ENCODE peak calls at places on chromosome 3, in seven cellular contexts. One of them, this sample, is unnamed.

GRCh38 chr3:112610121-112610520 is 30.8 kb downstream of the CCDC80 start:
- DNase-seq in endothelial cell of umbilical vein: no peak
- DNase-seq in spleen: no peak
- DNase-seq in adrenal gland: no peak
- DNase-seq in ovary: no peak
- DNase-seq in A549: no peak
- DNase-seq in heart left ventricle: no peak
- DNase-seq in this sample: no peak

GRCh38 chr3:61627768-61628185 is 66.4 kb downstream of the PTPRG start:
- DNase-seq in endothelial cell of umbilical vein: peak
- DNase-seq in spleen: no peak
- DNase-seq in adrenal gland: peak
- DNase-seq in ovary: no peak
- DNase-seq in A549: peak
- DNase-seq in heart left ventricle: no peak
- DNase-seq in this sample: no peak

GRCh38 chr3:142209655-142210054 is 15.7 kb downstream of the GK5 start:
- DNase-seq in endothelial cell of umbilical vein: peak
- DNase-seq in spleen: no peak
- DNase-seq in adrenal gland: peak
- DNase-seq in ovary: peak
- DNase-seq in A549: no peak
- DNase-seq in heart left ventricle: no peak
- DNase-seq in this sample: no peak

GRCh38 chr3:181081930-181082329 is 92.4 kb upstream of the DNAJC19 start:
- DNase-seq in endothelial cell of umbilical vein: no peak
- DNase-seq in spleen: no peak
- DNase-seq in adrenal gland: no peak
- DNase-seq in ovary: no peak
- DNase-seq in A549: no peak
- DNase-seq in heart left ventricle: no peak
- DNase-seq in this sample: no peak

GRCh38 chr3:19226516-19226915 is 78.2 kb downstream of the KCNH8 start:
- DNase-seq in endothelial cell of umbilical vein: no peak
- DNase-seq in spleen: no peak
- DNase-seq in adrenal gland: no peak
- DNase-seq in ovary: no peak
- DNase-seq in A549: no peak
- DNase-seq in heart left ventricle: no peak
- DNase-seq in this sample: no peak

GRCh38 chr3:113660901-113661300 is 35.5 kb downstream of the USF3 start:
- DNase-seq in endothelial cell of umbilical vein: no peak
- DNase-seq in spleen: no peak
- DNase-seq in adrenal gland: no peak
- DNase-seq in ovary: no peak
- DNase-seq in A549: no peak
- DNase-seq in heart left ventricle: no peak
- DNase-seq in this sample: no peak

GRCh38 chr3:182793663-182794454 is 555 bp downstream of the ATP11B start:
- DNase-seq in endothelial cell of umbilical vein: peak
- DNase-seq in spleen: peak
- DNase-seq in adrenal gland: peak
- DNase-seq in ovary: peak
- DNase-seq in A549: peak
- DNase-seq in heart left ventricle: peak
- DNase-seq in this sample: peak

GRCh38 chr3:14428087-14429067 is 26.0 kb downstream of the SLC6A6 start:
- DNase-seq in endothelial cell of umbilical vein: no peak
- DNase-seq in spleen: no peak
- DNase-seq in adrenal gland: peak
- DNase-seq in ovary: no peak
- DNase-seq in A549: no peak
- DNase-seq in heart left ventricle: no peak
- DNase-seq in this sample: no peak

GRCh38 chr3:16478516-16478915 is 35.0 kb downstream of the RFTN1 start:
- DNase-seq in endothelial cell of umbilical vein: peak
- DNase-seq in spleen: no peak
- DNase-seq in adrenal gland: no peak
- DNase-seq in ovary: no peak
- DNase-seq in A549: no peak
- DNase-seq in heart left ventricle: no peak
- DNase-seq in this sample: no peak

GRCh38 chr3:99128740-99129505 is 227.4 kb upstream of the DCBLD2 start:
- DNase-seq in endothelial cell of umbilical vein: peak
- DNase-seq in spleen: no peak
- DNase-seq in adrenal gland: peak
- DNase-seq in ovary: no peak
- DNase-seq in A549: peak
- DNase-seq in heart left ventricle: no peak
- DNase-seq in this sample: no peak

GRCh38 chr3:149000207-149000745 is 8.9 kb downstream of the GYG1 start:
- DNase-seq in endothelial cell of umbilical vein: no peak
- DNase-seq in spleen: no peak
- DNase-seq in adrenal gland: no peak
- DNase-seq in ovary: no peak
- DNase-seq in A549: no peak
- DNase-seq in heart left ventricle: no peak
- DNase-seq in this sample: no peak

GRCh38 chr3:15768421-15769255 is 29.1 kb downstream of the ANKRD28 start:
- DNase-seq in endothelial cell of umbilical vein: peak
- DNase-seq in spleen: no peak
- DNase-seq in adrenal gland: peak
- DNase-seq in ovary: peak
- DNase-seq in A549: peak
- DNase-seq in heart left ventricle: peak
- DNase-seq in this sample: no peak

GRCh38 chr3:108103971-108104797 is 13.4 kb upstream of the CD47 start:
- DNase-seq in endothelial cell of umbilical vein: peak
- DNase-seq in spleen: no peak
- DNase-seq in adrenal gland: no peak
- DNase-seq in ovary: peak
- DNase-seq in A549: no peak
- DNase-seq in heart left ventricle: no peak
- DNase-seq in this sample: no peak

GRCh38 chr3:128432898-128433629 is 33.6 kb downstream of the DNAJB8 start:
- DNase-seq in endothelial cell of umbilical vein: no peak
- DNase-seq in spleen: no peak
- DNase-seq in adrenal gland: no peak
- DNase-seq in ovary: no peak
- DNase-seq in A549: no peak
- DNase-seq in heart left ventricle: no peak
- DNase-seq in this sample: no peak

GRCh38 chr3:178436773-178437172 is 99.5 kb upstream of the KCNMB2 start:
- DNase-seq in endothelial cell of umbilical vein: peak
- DNase-seq in spleen: no peak
- DNase-seq in adrenal gland: no peak
- DNase-seq in ovary: no peak
- DNase-seq in A549: peak
- DNase-seq in heart left ventricle: no peak
- DNase-seq in this sample: no peak

GRCh38 chr3:6655275-6655674 is 205.6 kb upstream of the GRM7 start:
- DNase-seq in endothelial cell of umbilical vein: no peak
- DNase-seq in spleen: no peak
- DNase-seq in adrenal gland: no peak
- DNase-seq in ovary: no peak
- DNase-seq in A549: no peak
- DNase-seq in heart left ventricle: no peak
- DNase-seq in this sample: no peak

GRCh38 chr3:175469124-175469523 is 610.0 kb downstream of the NAALADL2 start:
- DNase-seq in endothelial cell of umbilical vein: no peak
- DNase-seq in spleen: no peak
- DNase-seq in adrenal gland: no peak
- DNase-seq in ovary: no peak
- DNase-seq in A549: no peak
- DNase-seq in heart left ventricle: no peak
- DNase-seq in this sample: no peak

GRCh38 chr3:100254168-100254777 is 6.5 kb upstream of the TBC1D23 start:
- DNase-seq in endothelial cell of umbilical vein: peak
- DNase-seq in spleen: no peak
- DNase-seq in adrenal gland: peak
- DNase-seq in ovary: peak
- DNase-seq in A549: peak
- DNase-seq in heart left ventricle: no peak
- DNase-seq in this sample: peak

GRCh38 chr3:13517253-13517977 is 31.5 kb upstream of the FBLN2 start:
- DNase-seq in endothelial cell of umbilical vein: no peak
- DNase-seq in spleen: no peak
- DNase-seq in adrenal gland: no peak
- DNase-seq in ovary: no peak
- DNase-seq in A549: no peak
- DNase-seq in heart left ventricle: peak
- DNase-seq in this sample: peak

GRCh38 chr3:134543113-134543512 is 57.3 kb downstream of the CEP63 start:
- DNase-seq in endothelial cell of umbilical vein: no peak
- DNase-seq in spleen: peak
- DNase-seq in adrenal gland: no peak
- DNase-seq in ovary: no peak
- DNase-seq in A549: no peak
- DNase-seq in heart left ventricle: no peak
- DNase-seq in this sample: no peak

GRCh38 chr3:90016492-90017065 is 909.2 kb downstream of the EPHA3 start:
- DNase-seq in endothelial cell of umbilical vein: no peak
- DNase-seq in spleen: no peak
- DNase-seq in adrenal gland: no peak
- DNase-seq in ovary: no peak
- DNase-seq in A549: no peak
- DNase-seq in heart left ventricle: no peak
- DNase-seq in this sample: no peak

GRCh38 chr3:197017003-197017402 is 12.6 kb downstream of the MELTF start:
- DNase-seq in endothelial cell of umbilical vein: no peak
- DNase-seq in spleen: no peak
- DNase-seq in adrenal gland: no peak
- DNase-seq in ovary: no peak
- DNase-seq in A549: no peak
- DNase-seq in heart left ventricle: peak
- DNase-seq in this sample: no peak

GRCh38 chr3:48561045-48561736 is 2.4 kb downstream of the UCN2 start:
- DNase-seq in endothelial cell of umbilical vein: peak
- DNase-seq in spleen: peak
- DNase-seq in adrenal gland: peak
- DNase-seq in ovary: peak
- DNase-seq in A549: no peak
- DNase-seq in heart left ventricle: peak
- DNase-seq in this sample: no peak

GRCh38 chr3:87228316-87228715 is 1.2 kb downstream of the CHMP2B start:
- DNase-seq in endothelial cell of umbilical vein: no peak
- DNase-seq in spleen: no peak
- DNase-seq in adrenal gland: no peak
- DNase-seq in ovary: no peak
- DNase-seq in A549: no peak
- DNase-seq in heart left ventricle: no peak
- DNase-seq in this sample: no peak
- H3K4me3 ChIP-seq in endothelial cell of umbilical vein: no peak
- H3K4me3 ChIP-seq in spleen: peak
- H3K4me3 ChIP-seq in adrenal gland: no peak
- H3K4me3 ChIP-seq in ovary: peak
- H3K4me3 ChIP-seq in A549: peak
- H3K4me3 ChIP-seq in heart left ventricle: peak
- H3K4me3 ChIP-seq in this sample: no peak

DNA sequence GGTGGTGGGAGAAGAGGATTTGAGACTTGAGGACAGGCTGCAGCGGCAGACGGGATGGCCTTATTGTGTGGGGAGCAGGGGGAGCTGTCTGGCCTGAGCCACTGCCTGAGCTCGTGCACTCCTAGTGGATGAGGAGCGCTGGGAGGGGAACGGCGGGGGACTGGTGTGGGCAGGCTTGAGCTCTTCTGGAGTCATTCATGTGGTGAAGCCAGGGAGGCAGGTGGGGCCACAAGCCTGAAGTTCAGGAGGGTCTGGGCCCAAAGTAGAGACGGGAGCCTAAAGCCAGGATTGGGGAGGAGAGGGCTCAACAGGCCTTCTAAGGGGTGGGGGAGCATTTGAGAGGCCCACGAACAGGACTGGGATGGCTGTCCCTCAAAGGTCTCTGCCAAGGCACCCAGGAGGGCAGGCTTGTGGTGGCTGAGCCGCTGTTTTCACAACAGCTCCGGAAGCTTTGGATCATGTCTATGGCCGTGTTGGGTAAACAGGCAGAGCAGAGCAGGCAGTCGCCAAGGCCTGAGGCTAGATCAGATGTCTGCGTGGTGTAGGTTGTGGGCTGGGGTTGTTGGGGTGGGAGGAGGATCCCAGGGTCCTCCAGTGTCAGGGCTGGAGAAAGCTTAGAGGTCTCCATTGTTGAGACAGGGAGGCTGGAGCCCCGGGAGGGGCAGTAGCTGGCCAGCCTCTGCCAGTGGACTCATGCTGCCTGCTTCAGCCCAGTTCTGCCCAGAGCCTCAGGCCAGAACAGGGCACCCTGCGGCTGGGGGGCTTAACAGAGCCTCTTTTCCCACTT is 8.2 kb downstream of the PRKCD start:
- DNase-seq in endothelial cell of umbilical vein: no peak
- DNase-seq in spleen: no peak
- DNase-seq in adrenal gland: peak
- DNase-seq in ovary: no peak
- DNase-seq in A549: no peak
- DNase-seq in heart left ventricle: no peak
- DNase-seq in this sample: no peak
- TF ChIP-seq CTCF in endothelial cell of umbilical vein: no peak
- TF ChIP-seq CTCF in spleen: no peak
- TF ChIP-seq CTCF in adrenal gland: no peak
- TF ChIP-seq CTCF in ovary: no peak
- TF ChIP-seq CTCF in A549: no peak
- TF ChIP-seq CTCF in heart left ventricle: no peak
- TF ChIP-seq CTCF in this sample: no peak

GRCh38 chr3:38551026-38551832 is 55.1 kb downstream of the EXOG start:
- DNase-seq in endothelial cell of umbilical vein: no peak
- DNase-seq in spleen: peak
- DNase-seq in adrenal gland: no peak
- DNase-seq in ovary: no peak
- DNase-seq in A549: no peak
- DNase-seq in heart left ventricle: no peak
- DNase-seq in this sample: peak

GRCh38 chr3:38549082-38549481 is 52.9 kb downstream of the EXOG start:
- DNase-seq in endothelial cell of umbilical vein: no peak
- DNase-seq in spleen: peak
- DNase-seq in adrenal gland: no peak
- DNase-seq in ovary: no peak
- DNase-seq in A549: no peak
- DNase-seq in heart left ventricle: no peak
- DNase-seq in this sample: peak

GRCh38 chr3:38549486-38549885 is 53.3 kb downstream of the EXOG start:
- DNase-seq in endothelial cell of umbilical vein: no peak
- DNase-seq in spleen: peak
- DNase-seq in adrenal gland: no peak
- DNase-seq in ovary: no peak
- DNase-seq in A549: no peak
- DNase-seq in heart left ventricle: no peak
- DNase-seq in this sample: no peak

GRCh38 chr3:38548154-38548931 is 52.2 kb downstream of the EXOG start:
- DNase-seq in endothelial cell of umbilical vein: no peak
- DNase-seq in spleen: peak
- DNase-seq in adrenal gland: no peak
- DNase-seq in ovary: no peak
- DNase-seq in A549: no peak
- DNase-seq in heart left ventricle: no peak
- DNase-seq in this sample: peak

GRCh38 chr3:38549957-38550840 is 54.1 kb downstream of the EXOG start:
- DNase-seq in endothelial cell of umbilical vein: no peak
- DNase-seq in spleen: peak
- DNase-seq in adrenal gland: no peak
- DNase-seq in ovary: no peak
- DNase-seq in A549: no peak
- DNase-seq in heart left ventricle: no peak
- DNase-seq in this sample: peak
- TF ChIP-seq POLR2A in endothelial cell of umbilical vein: no peak
- TF ChIP-seq POLR2A in spleen: no peak
- TF ChIP-seq POLR2A in adrenal gland: no peak
- TF ChIP-seq POLR2A in ovary: no peak
- TF ChIP-seq POLR2A in A549: no peak
- TF ChIP-seq POLR2A in heart left ventricle: no peak
- TF ChIP-seq POLR2A in this sample: no peak

GRCh38 chr3:39125837-39126500 is 18.5 kb downstream of the TTC21A start:
- DNase-seq in endothelial cell of umbilical vein: peak
- DNase-seq in spleen: peak
- DNase-seq in adrenal gland: no peak
- DNase-seq in ovary: no peak
- DNase-seq in A549: no peak
- DNase-seq in heart left ventricle: no peak
- DNase-seq in this sample: no peak
- H3K4me3 ChIP-seq in endothelial cell of umbilical vein: no peak
- H3K4me3 ChIP-seq in spleen: no peak
- H3K4me3 ChIP-seq in adrenal gland: no peak
- H3K4me3 ChIP-seq in ovary: no peak
- H3K4me3 ChIP-seq in A549: no peak
- H3K4me3 ChIP-seq in heart left ventricle: no peak
- H3K4me3 ChIP-seq in this sample: no peak